ENCODE peak calls at places on chromosomes 11 and 22, in eight cellular contexts. O is cerebellar nuclear complex; D is amniotic stem cell; A is CD4-positive, CD25-positive, alpha-beta regulatory T cell; B is Panc1; M is psoas muscle; N is NCI-H1092 treated with DMSO at 0.1 percent for 48 hours; T is HT1080. E is an unnamed sample.

GRCh38 chr22:50048066-50048765 is 9.9 kb downstream of the TTLL8 start:
- DNase-seq in B (no peak), O (no peak), M (no peak), T (no peak), D (no peak), N (no peak), A (no peak), E (no peak)

GRCh38 chr11:32960553-32961164 is 55.0 kb upstream of the DEPDC7 start:
- DNase-seq in N (peak), M (no peak), D (peak), O (no peak), B (peak), A (no peak), T (peak), E (no peak)

GRCh38 chr11:43359432-43359818 is 705 bp downstream of the TTC17 start:
- DNase-seq in A (no peak), N (peak), B (no peak), O (no peak), T (peak), M (no peak), D (no peak), E (no peak)

GRCh38 chr11:47216141-47216798 is 1.5 kb downstream of the DDB2 start:
- DNase-seq in B (no peak), N (peak), A (no peak), O (no peak), D (peak), T (peak), M (peak), E (peak)

GRCh38 chr22:27335102-27335660 is 466.4 kb downstream of the MN1 start:
- DNase-seq in T (no peak), M (no peak), N (no peak), B (no peak), D (no peak), O (no peak), A (no peak), E (no peak)

GRCh38 chr22:32920032-32920628 is 118.6 kb downstream of the TIMP3 start:
- DNase-seq in O (no peak), M (peak), D (no peak), A (no peak), T (no peak), B (no peak), N (no peak), E (no peak)

GRCh38 chr11:72091292-72091691 is 10.6 kb downstream of the LRRC51 start:
- DNase-seq in A (peak), N (peak), M (peak), O (no peak), D (peak), B (no peak), T (peak), E (peak)

GRCh38 chr11:788953-789940 is 643 bp downstream of the CEND1 start:
- DNase-seq in N (no peak), M (no peak), T (no peak), O (no peak), A (no peak), D (no peak), B (no peak), E (no peak)

GRCh38 chr11:35717043-35717442 is 54.5 kb downstream of the TRIM44 start:
- DNase-seq in O (no peak), D (no peak), T (no peak), N (no peak), A (no peak), B (no peak), M (no peak), E (no peak)

GRCh38 chr11:56509439-56509838 is 18.3 kb upstream of the OR5M8 start:
- DNase-seq in N (no peak), O (no peak), M (no peak), T (no peak), B (no peak), D (no peak), A (no peak), E (no peak)

GRCh38 chr11:117949062-117949461 is 19.9 kb upstream of the TMPRSS13 start:
- DNase-seq in N (no peak), D (no peak), B (no peak), M (no peak), O (no peak), A (no peak), T (no peak), E (no peak)

GRCh38 chr11:121328213-121328966 is 35.8 kb downstream of the SC5D start:
- DNase-seq in N (no peak), B (no peak), M (no peak), O (no peak), T (no peak), A (no peak), D (no peak), E (peak)

GRCh38 chr22:37552560-37553163 is 7.6 kb upstream of the CDC42EP1 start:
- DNase-seq in B (no peak), N (no peak), T (peak), M (peak), D (no peak), O (no peak), A (no peak), E (no peak)

GRCh38 chr11:69642913-69643632 is 2.1 kb downstream of the CCND1 start:
- DNase-seq in O (no peak), A (peak), D (peak), T (peak), B (no peak), M (peak), N (peak), E (peak)

GRCh38 chr11:65852508-65853248 is 5.3 kb downstream of the CFL1 start:
- DNase-seq in D (no peak), M (no peak), B (no peak), O (no peak), N (no peak), A (no peak), T (no peak), E (no peak)

GRCh38 chr11:121522043-121522941 is 69.5 kb upstream of the SORL1-AS1 start:
- DNase-seq in M (no peak), A (no peak), D (no peak), N (no peak), B (no peak), T (no peak), O (no peak), E (no peak)

GRCh38 chr11:61598886-61599868 is 18.3 kb upstream of the SYT7 start:
- DNase-seq in A (no peak), D (no peak), B (no peak), M (peak), T (peak), N (no peak), O (no peak), E (no peak)

GRCh38 chr11:128198206-128198605 is 389.2 kb downstream of the ETS1 start:
- DNase-seq in T (no peak), M (no peak), A (no peak), B (no peak), O (no peak), N (no peak), D (no peak), E (no peak)

GRCh38 chr11:9347100-9347499 is 32.7 kb upstream of the TMEM41B start:
- DNase-seq in O (no peak), N (no peak), T (no peak), M (no peak), D (no peak), B (no peak), A (no peak), E (no peak)

E was measured in CD4-positive, alpha-beta T cell.